ENCODE peak calls at places on chromosomes 11 and 22, in five cellular contexts. A is GM06990, R is fibroblast of lung, G is gastrocnemius medialis, S is hepatocyte. K is an unnamed sample.
A peak's percentile ranks its signal among the peaks of the same experiment; 100 is the strongest.

GRCh38 chr11:72676874-72677341 is 2.7 kb upstream of the PDE2A start:
- DNase-seq in R (peak; percentile 44), G (no peak), A (peak; percentile 59), S (peak; percentile 86), K (peak; percentile 96)

GRCh38 chr22:35642305-35642741 is 5.9 kb upstream of the APOL6 start:
- DNase-seq in G (no peak), R (no peak), A (no peak), S (peak; percentile 44), K (no peak)

GRCh38 chr22:45246060-45246985 is 5.6 kb upstream of the KIAA0930 start:
- DNase-seq in R (peak; percentile 99), G (no peak), S (peak; percentile 94), A (no peak), K (peak; percentile 89)

GRCh38 chr11:19907839-19908238 is 195.2 kb downstream of the NAV2 start:
- DNase-seq in G (no peak), A (no peak), R (peak; percentile 44), S (no peak), K (no peak)

GRCh38 chr11:10605941-10606381 is 37.5 kb upstream of the LYVE1 start:
- DNase-seq in R (peak; percentile 67), A (no peak), G (peak; percentile 54), S (peak; percentile 74), K (no peak)

GRCh38 chr11:13126430-13126829 is 117.3 kb downstream of the RASSF10 start:
- DNase-seq in G (no peak), R (peak; percentile 98), A (no peak), S (no peak), K (no peak)

GRCh38 chr22:48570912-48571311 is 1256.8 kb downstream of the BRD1 start:
- DNase-seq in A (no peak), S (no peak), G (no peak), R (no peak), K (no peak)

GRCh38 chr11:127451852-127452251 is 451.3 kb upstream of the KIRREL3 start:
- DNase-seq in A (no peak), S (no peak), R (no peak), G (no peak), K (no peak)

GRCh38 chr22:37639070-37639760 is at the start of gene SH3BP1:
- DNase-seq in A (peak; percentile 70), G (no peak), S (peak; percentile 81), R (peak; percentile 21), K (peak; percentile 77)

GRCh38 chr11:8229299-8230177 is 34.1 kb downstream of the LMO1 start:
- DNase-seq in G (no peak), S (no peak), R (peak; percentile 29), A (no peak), K (no peak)

GRCh38 chr11:65502274-65502851 is 3.5 kb downstream of the MALAT1 start:
- DNase-seq in S (no peak), A (no peak), G (no peak), R (peak; percentile 55), K (no peak)

GRCh38 chr22:31488346-31488883 is 1.2 kb downstream of the EIF4ENIF1 start:
- DNase-seq in G (no peak), A (no peak), R (no peak), S (no peak), K (no peak)

GRCh38 chr11:4181780-4182721 is 87.5 kb downstream of the RRM1 start:
- DNase-seq in A (peak; percentile 37), G (no peak), S (peak; percentile 85), R (peak; percentile 37), K (peak; percentile 83)

GRCh38 chr11:27930946-27931345 is 177.0 kb downstream of the KIF18A start:
- DNase-seq in R (no peak), S (no peak), A (no peak), G (no peak), K (no peak)

GRCh38 chr22:27133951-27134664 is 476.7 kb downstream of the MIAT start:
- DNase-seq in R (peak; percentile 96), G (peak; percentile 37), S (peak; percentile 48), A (peak; percentile 12), K (no peak)

GRCh38 chr11:59186130-59186594 is 14.2 kb downstream of the DTX4 start:
- DNase-seq in A (no peak), S (peak; percentile 85), G (no peak), R (no peak), K (peak; percentile 96)

GRCh38 chr11:83836883-83837654 is 550.9 kb upstream of the CCDC90B start:
- DNase-seq in S (peak; percentile 74), R (peak; percentile 37), A (no peak), G (no peak), K (peak; percentile 68)

GRCh38 chr11:110172666-110173065 is 79.5 kb downstream of the ZC3H12C start:
- DNase-seq in G (no peak), R (no peak), S (no peak), A (no peak), K (no peak)

GRCh38 chr11:2593393-2593950 is 106.3 kb downstream of the KCNQ1OT1 start:
- DNase-seq in R (no peak), A (no peak), G (peak; percentile 6), S (no peak), K (no peak)

GRCh38 chr11:2799881-2800654 is 85.5 kb downstream of the CDKN1C start:
- DNase-seq in S (no peak), A (no peak), G (peak; percentile 5), R (no peak), K (no peak)

GRCh38 chr22:44583854-44584253 is 85.8 kb upstream of the RTL6 start:
- DNase-seq in G (no peak), S (no peak), A (no peak), R (no peak), K (peak; percentile 17)

GRCh38 chr22:45212992-45213751 is 27.5 kb downstream of the KIAA0930 start:
- DNase-seq in R (peak; percentile 76), S (no peak), G (no peak), A (no peak), K (no peak)

GRCh38 chr11:78256962-78257361 is 68.2 kb downstream of the USP35 start:
- DNase-seq in A (no peak), R (peak; percentile 93), G (peak; percentile 56), S (peak; percentile 45), K (no peak)

GRCh38 chr22:41781508-41781906 is 19.0 kb upstream of the CCDC134 start:
- DNase-seq in G (no peak), S (no peak), R (no peak), A (no peak), K (no peak)
- H3K4me3 ChIP-seq in G (no peak overlapping the region), S (no peak overlapping the region), R (no peak overlapping the region), A (peak overlapping the region; percentile 75), K (no peak overlapping the region)

DNA sequence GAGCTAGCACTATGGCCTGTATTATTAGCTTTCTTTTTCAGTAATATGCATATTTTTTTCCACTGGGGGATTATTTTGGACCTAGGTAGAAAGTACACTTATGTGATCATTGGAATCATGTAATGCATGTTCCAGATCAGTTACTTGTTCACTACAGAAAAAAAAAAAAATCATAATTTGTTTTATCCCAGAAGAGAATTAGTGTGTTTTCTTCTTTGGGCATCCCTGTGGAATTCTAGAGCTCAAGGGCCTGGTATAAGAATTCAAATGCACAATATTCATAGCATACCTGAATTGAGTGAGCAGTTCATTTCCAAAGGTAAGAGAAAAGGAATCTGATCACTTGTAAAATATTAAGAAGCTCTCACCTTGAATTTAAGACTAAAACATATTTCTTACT is at the start of gene OR5T1:
- DNase-seq in S (no peak), A (no peak), G (no peak), R (no peak), K (no peak)
- H3K4me3 ChIP-seq in S (no peak within 1 kb of the TSS), A (no peak within 1 kb of the TSS), G (no peak within 1 kb of the TSS), R (no peak within 1 kb of the TSS), K (no peak within 1 kb of the TSS)

GRCh38 chr11:128757886-128758612 is 64.2 kb downstream of the FLI1 start:
- DNase-seq in S (no peak), R (no peak), A (peak; percentile 81), G (no peak), K (no peak)
- H3K4me3 ChIP-seq in S (no peak overlapping the region), R (no peak overlapping the region), A (peak overlapping the region; percentile 47), G (no peak overlapping the region), K (no peak overlapping the region)

DNA sequence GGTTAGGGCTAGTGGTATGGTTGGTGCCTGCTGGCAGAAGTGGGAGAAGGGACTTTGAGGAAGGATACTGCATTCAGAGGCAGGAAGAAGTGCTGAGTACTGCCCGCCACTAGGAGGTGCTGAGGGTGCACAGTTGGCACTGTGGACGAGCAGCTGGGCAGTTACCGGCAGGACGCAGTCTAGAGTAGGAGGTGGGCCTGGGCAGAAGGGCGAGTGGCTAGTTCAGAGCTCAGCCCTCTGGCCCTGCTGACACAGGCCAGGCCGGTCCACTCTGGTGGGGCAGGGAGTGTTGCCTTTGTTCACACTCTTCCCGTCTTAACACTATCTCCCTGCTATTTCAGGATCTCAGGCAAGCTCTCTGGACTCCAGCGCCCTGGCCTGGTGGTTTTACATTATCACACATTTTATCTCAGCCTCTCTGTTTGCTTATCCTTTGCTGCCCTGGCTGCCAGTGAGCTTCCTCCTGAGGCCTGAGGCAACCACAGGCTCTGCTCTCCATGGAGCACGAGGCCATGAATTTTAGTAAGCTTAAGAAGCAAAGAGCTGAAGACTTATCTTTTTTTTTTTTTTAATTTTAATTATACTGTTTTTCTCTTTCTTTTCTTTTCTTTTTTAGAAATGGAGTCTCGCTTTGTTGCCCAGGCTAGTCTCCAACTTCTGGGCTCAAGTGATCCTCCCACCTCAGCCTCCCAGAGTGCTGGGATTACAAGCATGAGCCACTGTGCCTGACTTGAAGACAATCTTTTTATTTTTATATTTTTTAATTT is 26.9 kb downstream of the SNAP29 start:
- DNase-seq in A (peak; percentile 31), G (peak; percentile 71), R (peak; percentile 73), S (peak; percentile 88), K (peak; percentile 83)
- H3K4me3 ChIP-seq in A (no peak overlapping the region), G (no peak overlapping the region), R (no peak overlapping the region), S (no peak overlapping the region), K (no peak overlapping the region)

DNA sequence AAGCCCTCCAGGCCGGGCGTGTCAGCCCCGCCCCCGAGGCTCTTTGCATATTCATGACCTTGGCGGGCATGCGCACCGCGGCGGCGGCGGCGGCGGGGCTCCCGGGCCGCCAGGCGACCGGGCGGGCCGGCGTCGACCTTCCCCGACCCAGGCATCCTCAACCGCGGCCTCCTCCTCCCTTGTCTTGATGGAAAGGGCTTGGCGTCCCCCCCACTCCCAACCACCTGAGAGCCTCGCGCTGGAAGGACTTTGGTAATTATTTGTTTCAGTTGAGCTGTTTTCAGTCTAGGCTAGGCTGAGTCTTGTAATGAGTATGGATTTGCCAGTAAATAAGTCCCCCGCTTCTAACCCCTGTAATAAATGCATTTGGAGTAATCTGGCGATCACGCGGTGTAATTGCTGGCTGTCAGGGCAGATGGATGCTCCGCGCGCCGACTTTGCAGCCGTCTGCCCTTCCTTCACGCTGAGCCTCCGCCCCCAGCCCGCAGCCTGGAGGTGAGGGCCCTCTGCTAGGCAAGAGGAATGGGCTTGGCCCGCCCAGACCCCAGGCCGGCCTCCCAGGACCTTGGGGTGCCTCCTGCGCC is 25.2 kb downstream of the FLRT1 start:
- DNase-seq in G (no peak), S (peak; percentile 73), R (peak; percentile 19), A (peak; percentile 41), K (no peak)
- H3K4me3 ChIP-seq in G (peak overlapping the region; percentile 16), S (peak overlapping the region; percentile 15), R (peak overlapping the region; percentile 6), A (peak overlapping the region; percentile 41), K (no peak overlapping the region)